ENCODE peak calls at places on chromosome 7, in six cellular contexts. One of them, this sample, is unnamed.

GRCh38 chr7:130988443-130988842 is 254.4 kb upstream of the KLF14 start:
- DNase-seq in uterus: no peak
- DNase-seq in nephron progenitor cell: no peak
- DNase-seq in epithelial cell of esophagus: no peak
- DNase-seq in mammary epithelial cell: no peak
- DNase-seq in fibroblast of lung: peak
- DNase-seq in this sample: no peak

GRCh38 chr7:38232475-38233366 is 40.7 kb downstream of the TARP start:
- DNase-seq in mammary epithelial cell: no peak
- DNase-seq in nephron progenitor cell: no peak
- DNase-seq in epithelial cell of esophagus: no peak
- DNase-seq in fibroblast of lung: peak
- DNase-seq in uterus: no peak
- DNase-seq in this sample: peak

GRCh38 chr7:111029141-111029572 is 61.8 kb upstream of the LRRN3 start:
- DNase-seq in mammary epithelial cell: no peak
- DNase-seq in uterus: no peak
- DNase-seq in epithelial cell of esophagus: no peak
- DNase-seq in fibroblast of lung: no peak
- DNase-seq in nephron progenitor cell: no peak
- DNase-seq in this sample: no peak

GRCh38 chr7:17939670-17940301 is 508 bp downstream of the SNX13 start:
- DNase-seq in fibroblast of lung: peak
- DNase-seq in uterus: peak
- DNase-seq in nephron progenitor cell: peak
- DNase-seq in epithelial cell of esophagus: peak
- DNase-seq in mammary epithelial cell: peak
- DNase-seq in this sample: peak

GRCh38 chr7:47153076-47153475 is 428.8 kb downstream of the TNS3 start:
- DNase-seq in nephron progenitor cell: no peak
- DNase-seq in uterus: peak
- DNase-seq in epithelial cell of esophagus: peak
- DNase-seq in fibroblast of lung: peak
- DNase-seq in mammary epithelial cell: peak
- DNase-seq in this sample: no peak

GRCh38 chr7:24576171-24577052 is 3.2 kb downstream of the PALS2 start:
- DNase-seq in mammary epithelial cell: peak
- DNase-seq in fibroblast of lung: peak
- DNase-seq in uterus: peak
- DNase-seq in epithelial cell of esophagus: peak
- DNase-seq in nephron progenitor cell: peak
- DNase-seq in this sample: peak

GRCh38 chr7:21198929-21199328 is 229.0 kb upstream of the SP4 start:
- DNase-seq in fibroblast of lung: no peak
- DNase-seq in mammary epithelial cell: no peak
- DNase-seq in uterus: no peak
- DNase-seq in epithelial cell of esophagus: no peak
- DNase-seq in nephron progenitor cell: no peak
- DNase-seq in this sample: no peak

GRCh38 chr7:81990395-81990794 is 220.5 kb upstream of the HGF start:
- DNase-seq in uterus: no peak
- DNase-seq in nephron progenitor cell: no peak
- DNase-seq in mammary epithelial cell: peak
- DNase-seq in fibroblast of lung: peak
- DNase-seq in epithelial cell of esophagus: peak
- DNase-seq in this sample: no peak

GRCh38 chr7:94656925-94657731 is 1.2 kb upstream of the SGCE start:
- DNase-seq in nephron progenitor cell: peak
- DNase-seq in mammary epithelial cell: peak
- DNase-seq in uterus: no peak
- DNase-seq in fibroblast of lung: peak
- DNase-seq in epithelial cell of esophagus: peak
- DNase-seq in this sample: peak

GRCh38 chr7:17786314-17786852 is 153.9 kb downstream of the SNX13 start:
- DNase-seq in epithelial cell of esophagus: no peak
- DNase-seq in mammary epithelial cell: no peak
- DNase-seq in nephron progenitor cell: no peak
- DNase-seq in uterus: no peak
- DNase-seq in fibroblast of lung: no peak
- DNase-seq in this sample: no peak

GRCh38 chr7:129315916-129316315 is 91.1 kb downstream of the AHCYL2 start:
- DNase-seq in fibroblast of lung: peak
- DNase-seq in epithelial cell of esophagus: no peak
- DNase-seq in mammary epithelial cell: peak
- DNase-seq in nephron progenitor cell: no peak
- DNase-seq in uterus: no peak
- DNase-seq in this sample: no peak

GRCh38 chr7:14000247-14000646 is 10.8 kb upstream of the ETV1 start:
- DNase-seq in uterus: no peak
- DNase-seq in epithelial cell of esophagus: no peak
- DNase-seq in nephron progenitor cell: no peak
- DNase-seq in mammary epithelial cell: no peak
- DNase-seq in fibroblast of lung: no peak
- DNase-seq in this sample: no peak

GRCh38 chr7:113392421-113392820 is 274.1 kb upstream of the SMIM30 start:
- DNase-seq in fibroblast of lung: no peak
- DNase-seq in mammary epithelial cell: no peak
- DNase-seq in uterus: no peak
- DNase-seq in epithelial cell of esophagus: no peak
- DNase-seq in nephron progenitor cell: no peak
- DNase-seq in this sample: no peak

GRCh38 chr7:39978252-39978934 is 28.3 kb downstream of the CDK13 start:
- DNase-seq in mammary epithelial cell: no peak
- DNase-seq in epithelial cell of esophagus: no peak
- DNase-seq in fibroblast of lung: no peak
- DNase-seq in nephron progenitor cell: no peak
- DNase-seq in uterus: no peak
- DNase-seq in this sample: no peak

GRCh38 chr7:137820677-137821420 is 25.9 kb downstream of the DGKI start:
- DNase-seq in fibroblast of lung: peak
- DNase-seq in epithelial cell of esophagus: peak
- DNase-seq in uterus: peak
- DNase-seq in mammary epithelial cell: no peak
- DNase-seq in nephron progenitor cell: peak
- DNase-seq in this sample: no peak

GRCh38 chr7:149606826-149607225 is 109.2 kb upstream of the ZNF746 start:
- DNase-seq in fibroblast of lung: no peak
- DNase-seq in mammary epithelial cell: no peak
- DNase-seq in epithelial cell of esophagus: no peak
- DNase-seq in uterus: no peak
- DNase-seq in nephron progenitor cell: no peak
- DNase-seq in this sample: no peak

GRCh38 chr7:114922151-114922651 is 307 bp downstream of the MDFIC start:
- DNase-seq in uterus: peak
- DNase-seq in mammary epithelial cell: peak
- DNase-seq in nephron progenitor cell: peak
- DNase-seq in epithelial cell of esophagus: peak
- DNase-seq in fibroblast of lung: peak
- DNase-seq in this sample: peak

GRCh38 chr7:52920977-52921376 is 114.5 kb upstream of the POM121L12 start:
- DNase-seq in nephron progenitor cell: no peak
- DNase-seq in epithelial cell of esophagus: no peak
- DNase-seq in fibroblast of lung: no peak
- DNase-seq in uterus: no peak
- DNase-seq in mammary epithelial cell: no peak
- DNase-seq in this sample: no peak

GRCh38 chr7:52925332-52925731 is 110.1 kb upstream of the POM121L12 start:
- DNase-seq in nephron progenitor cell: no peak
- DNase-seq in uterus: no peak
- DNase-seq in mammary epithelial cell: no peak
- DNase-seq in fibroblast of lung: no peak
- DNase-seq in epithelial cell of esophagus: no peak
- DNase-seq in this sample: no peak
- TF ChIP-seq CTCF in nephron progenitor cell: no peak
- TF ChIP-seq CTCF in uterus: no peak
- TF ChIP-seq CTCF in mammary epithelial cell: no peak
- TF ChIP-seq CTCF in fibroblast of lung: no peak
- TF ChIP-seq CTCF in epithelial cell of esophagus: no peak
- TF ChIP-seq CTCF in this sample: no peak

GRCh38 chr7:142654398-142654797 is 94.9 kb upstream of the PRSS1 start:
- DNase-seq in mammary epithelial cell: no peak
- DNase-seq in fibroblast of lung: no peak
- DNase-seq in uterus: no peak
- DNase-seq in nephron progenitor cell: no peak
- DNase-seq in epithelial cell of esophagus: no peak
- DNase-seq in this sample: no peak
- TF ChIP-seq CTCF in mammary epithelial cell: no peak
- TF ChIP-seq CTCF in fibroblast of lung: peak
- TF ChIP-seq CTCF in uterus: no peak
- TF ChIP-seq CTCF in nephron progenitor cell: no peak
- TF ChIP-seq CTCF in epithelial cell of esophagus: no peak
- TF ChIP-seq CTCF in this sample: no peak

DNA sequence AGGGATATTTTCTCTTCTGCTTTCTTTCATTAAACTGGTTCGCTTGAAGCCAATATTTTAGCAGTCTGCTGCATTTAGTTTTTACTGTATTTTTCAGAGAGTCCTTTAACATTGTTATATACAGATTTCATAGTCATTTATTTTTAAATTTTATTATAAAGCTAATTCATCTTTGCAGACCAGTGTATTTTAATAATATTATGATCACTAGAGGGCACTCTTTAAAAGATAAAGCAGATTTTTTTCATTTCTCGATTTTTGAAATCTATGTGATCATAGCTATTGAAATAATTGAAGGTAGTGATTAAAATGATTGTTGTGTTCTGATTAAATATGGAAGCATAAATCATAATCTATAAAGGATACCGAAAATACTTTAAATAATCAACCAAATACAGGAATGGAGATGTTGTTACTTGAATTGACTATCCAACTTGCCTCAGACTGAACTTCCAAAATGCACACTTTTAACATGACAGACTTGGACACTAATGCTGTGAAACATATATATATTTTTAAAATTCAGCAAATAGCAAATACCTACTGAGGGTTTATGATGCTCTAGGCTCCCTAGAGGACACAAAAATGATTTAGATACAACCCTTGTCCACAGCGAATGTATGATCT is 35.2 kb downstream of the ST7 start:
- DNase-seq in fibroblast of lung: no peak
- DNase-seq in nephron progenitor cell: no peak
- DNase-seq in mammary epithelial cell: no peak
- DNase-seq in epithelial cell of esophagus: no peak
- DNase-seq in uterus: no peak
- DNase-seq in this sample: no peak
- TF ChIP-seq CTCF in fibroblast of lung: no peak
- TF ChIP-seq CTCF in nephron progenitor cell: no peak
- TF ChIP-seq CTCF in mammary epithelial cell: peak
- TF ChIP-seq CTCF in epithelial cell of esophagus: no peak
- TF ChIP-seq CTCF in uterus: peak
- TF ChIP-seq CTCF in this sample: peak

DNA sequence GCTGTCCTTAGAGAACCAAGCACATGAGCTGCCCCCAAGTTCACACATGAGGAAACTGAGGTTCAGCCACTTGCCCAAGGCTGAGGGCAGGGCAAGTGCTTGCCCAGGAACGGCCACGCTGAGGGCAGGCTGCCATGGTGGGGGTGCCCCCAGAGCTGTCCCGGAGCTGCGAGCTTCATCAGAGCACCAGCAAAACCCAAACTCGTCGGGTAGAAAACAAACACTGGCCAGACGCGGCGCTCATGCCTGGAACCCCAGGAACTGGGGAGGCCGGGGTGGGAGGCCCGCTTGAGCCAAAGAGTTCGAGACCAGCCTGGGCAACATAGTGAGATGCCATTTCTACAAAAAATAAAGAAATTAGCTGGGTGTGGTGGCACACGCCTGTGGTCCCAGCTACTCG is 38.4 kb downstream of the UNCX start:
- DNase-seq in uterus: no peak
- DNase-seq in fibroblast of lung: no peak
- DNase-seq in nephron progenitor cell: no peak
- DNase-seq in mammary epithelial cell: no peak
- DNase-seq in epithelial cell of esophagus: no peak
- DNase-seq in this sample: no peak
- TF ChIP-seq CTCF in uterus: no peak
- TF ChIP-seq CTCF in fibroblast of lung: no peak
- TF ChIP-seq CTCF in nephron progenitor cell: no peak
- TF ChIP-seq CTCF in mammary epithelial cell: no peak
- TF ChIP-seq CTCF in epithelial cell of esophagus: no peak
- TF ChIP-seq CTCF in this sample: no peak

GRCh38 chr7:101126651-101127459 is at the start of gene SERPINE1:
- DNase-seq in fibroblast of lung: peak
- DNase-seq in uterus: peak
- DNase-seq in epithelial cell of esophagus: peak
- DNase-seq in mammary epithelial cell: peak
- DNase-seq in nephron progenitor cell: peak
- DNase-seq in this sample: peak
- TF ChIP-seq CTCF in fibroblast of lung: peak
- TF ChIP-seq CTCF in uterus: no peak
- TF ChIP-seq CTCF in epithelial cell of esophagus: peak
- TF ChIP-seq CTCF in mammary epithelial cell: no peak
- TF ChIP-seq CTCF in nephron progenitor cell: peak
- TF ChIP-seq CTCF in this sample: no peak

GRCh38 chr7:123492485-123492884 is 41.9 kb downstream of the IQUB start:
- DNase-seq in mammary epithelial cell: no peak
- DNase-seq in epithelial cell of esophagus: no peak
- DNase-seq in uterus: no peak
- DNase-seq in nephron progenitor cell: no peak
- DNase-seq in fibroblast of lung: no peak
- DNase-seq in this sample: no peak
- TF ChIP-seq CTCF in mammary epithelial cell: peak
- TF ChIP-seq CTCF in epithelial cell of esophagus: peak
- TF ChIP-seq CTCF in uterus: no peak
- TF ChIP-seq CTCF in nephron progenitor cell: no peak
- TF ChIP-seq CTCF in fibroblast of lung: no peak
- TF ChIP-seq CTCF in this sample: no peak

DNA sequence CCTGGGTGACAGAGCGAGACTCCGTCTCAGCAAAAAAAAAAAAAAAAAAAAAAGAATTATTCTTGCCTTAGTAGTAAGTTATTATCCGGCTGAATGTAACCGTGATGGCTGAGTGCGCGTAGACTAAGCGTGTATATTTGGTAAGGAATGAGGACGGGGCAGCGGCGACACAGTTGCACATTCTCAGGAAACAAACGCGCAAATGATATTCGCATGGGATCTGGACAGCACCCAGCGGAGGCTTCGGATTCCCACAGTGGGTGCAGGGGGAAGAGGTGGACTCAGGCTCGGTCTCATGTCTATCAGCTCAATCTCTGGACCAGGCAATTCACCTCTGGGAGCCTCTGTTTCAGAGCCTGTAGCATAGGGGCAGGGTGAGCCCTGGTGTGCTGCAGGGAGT is 29.1 kb downstream of the PAPOLB start:
- DNase-seq in fibroblast of lung: no peak
- DNase-seq in nephron progenitor cell: no peak
- DNase-seq in mammary epithelial cell: no peak
- DNase-seq in epithelial cell of esophagus: no peak
- DNase-seq in uterus: no peak
- DNase-seq in this sample: no peak
- TF ChIP-seq CTCF in fibroblast of lung: no peak
- TF ChIP-seq CTCF in nephron progenitor cell: no peak
- TF ChIP-seq CTCF in mammary epithelial cell: no peak
- TF ChIP-seq CTCF in epithelial cell of esophagus: no peak
- TF ChIP-seq CTCF in uterus: no peak
- TF ChIP-seq CTCF in this sample: no peak

This sample was measured in endothelial cell.